ENCODE peak calls at places on chromosomes 3 and 15, in ten cellular contexts. E is NCI-H187; R is cardiac muscle cell; G is HS-27A; B is fibroblast of pulmonary artery; U is fibroblast of lung; Y is stimulated activated CD4-positive, alpha-beta T cell treated with anti-CD3 and anti-CD28 coated beads, TNF-alpha, amount 100 ng/mL, for 24 hours; K is T-helper 9 cell; N is activated gamma-delta T cell treated with Interleukin-2 at 50 U/mL for 16 hours; H is foreskin melanocyte. Q is an unnamed sample.

GRCh38 chr15:99211926-99212325 is 37.5 kb downstream of the TTC23 start:
- DNase-seq in R (no peak), K (no peak), B (peak), U (peak), Y (no peak), G (no peak), N (no peak), E (no peak), H (no peak), Q (no peak)

GRCh38 chr15:70793694-70794093 is 30.3 kb upstream of the UACA start:
- DNase-seq in R (no peak), K (no peak), N (no peak), G (no peak), Y (no peak), E (no peak), B (no peak), U (no peak), H (no peak), Q (no peak)

GRCh38 chr15:90221251-90221900 is 12.4 kb downstream of the CIB1 start:
- DNase-seq in B (peak), N (no peak), E (no peak), H (peak), K (no peak), U (peak), Y (peak), R (peak), G (peak), Q (no peak)

GRCh38 chr3:181210275-181210674 is 220.7 kb upstream of the DNAJC19 start:
- DNase-seq in Y (no peak), K (no peak), B (peak), G (no peak), R (peak), E (no peak), H (peak), U (peak), N (no peak), Q (no peak)

GRCh38 chr3:123449986-123450474 is 1.1 kb upstream of the ADCY5 start:
- DNase-seq in E (no peak), N (no peak), R (peak), K (no peak), G (no peak), U (no peak), B (no peak), H (no peak), Y (no peak), Q (peak)

GRCh38 chr15:48718646-48719045 is 73.1 kb upstream of the FBN1 start:
- DNase-seq in H (no peak), E (no peak), G (no peak), N (no peak), B (peak), R (no peak), K (no peak), U (no peak), Y (no peak), Q (no peak)

GRCh38 chr3:156751461-156752025 is 74.6 kb upstream of the LEKR1 start:
- DNase-seq in G (peak), R (peak), K (no peak), U (peak), B (peak), Y (no peak), E (no peak), N (no peak), H (no peak), Q (no peak)

GRCh38 chr3:77309460-77309859 is 269.6 kb downstream of the ROBO2 start:
- DNase-seq in H (no peak), K (no peak), G (no peak), R (no peak), B (no peak), Y (no peak), N (no peak), U (no peak), E (no peak), Q (no peak)

GRCh38 chr15:77430213-77430612 is 9.5 kb downstream of the HMG20A start:
- DNase-seq in H (no peak), G (no peak), U (no peak), B (no peak), E (no peak), N (no peak), Y (no peak), R (no peak), K (no peak), Q (no peak)

GRCh38 chr3:71493372-71493771 is 90.2 kb downstream of the FOXP1 start:
- DNase-seq in U (no peak), G (no peak), E (no peak), N (no peak), Y (no peak), B (no peak), K (no peak), H (no peak), R (no peak), Q (no peak)

GRCh38 chr3:30655187-30655812 is 48.9 kb downstream of the TGFBR2 start:
- DNase-seq in G (no peak), K (no peak), H (no peak), U (no peak), E (no peak), B (peak), R (no peak), N (peak), Y (no peak), Q (no peak)

Q was measured in Right ventricle myocardium inferior.